ENCODE peak calls at places on chromosomes 13 and 19, in ten cellular contexts. One of them, this sample, is unnamed.

GRCh38 chr19:18954094-18954493 is 13.1 kb upstream of the HOMER3 start:
- DNase-seq in GM06990: no peak
- DNase-seq in CD8-positive, alpha-beta memory T cell: no peak
- DNase-seq in NCI-H146: no peak
- DNase-seq in amygdala: no peak
- DNase-seq in neural progenitor cell: no peak
- DNase-seq in brain microvascular endothelial cell: no peak
- DNase-seq in activated CD4-positive, alpha-beta T cell treated with anti-CD3 and anti-CD28 coated beads, Interleukin-2, amount 50 U/mL, for 48 hours: no peak
- DNase-seq in GM03348: no peak
- DNase-seq in stimulated activated CD4-positive, alpha-beta T cell treated with anti-CD3 and anti-CD28 coated beads, Interleukin-15, amount 100 ng/mL, for 24 hours: no peak
- DNase-seq in this sample: no peak

GRCh38 chr13:35530147-35530546 is 53.7 kb upstream of the MAB21L1 start:
- DNase-seq in GM06990: no peak
- DNase-seq in CD8-positive, alpha-beta memory T cell: no peak
- DNase-seq in NCI-H146: peak
- DNase-seq in amygdala: no peak
- DNase-seq in neural progenitor cell: no peak
- DNase-seq in brain microvascular endothelial cell: no peak
- DNase-seq in activated CD4-positive, alpha-beta T cell treated with anti-CD3 and anti-CD28 coated beads, Interleukin-2, amount 50 U/mL, for 48 hours: no peak
- DNase-seq in GM03348: no peak
- DNase-seq in stimulated activated CD4-positive, alpha-beta T cell treated with anti-CD3 and anti-CD28 coated beads, Interleukin-15, amount 100 ng/mL, for 24 hours: no peak
- DNase-seq in this sample: no peak

GRCh38 chr19:9431475-9431874 is 3.9 kb downstream of the ZNF266 start:
- DNase-seq in GM06990: no peak
- DNase-seq in CD8-positive, alpha-beta memory T cell: peak
- DNase-seq in NCI-H146: peak
- DNase-seq in amygdala: no peak
- DNase-seq in neural progenitor cell: peak
- DNase-seq in brain microvascular endothelial cell: peak
- DNase-seq in activated CD4-positive, alpha-beta T cell treated with anti-CD3 and anti-CD28 coated beads, Interleukin-2, amount 50 U/mL, for 48 hours: peak
- DNase-seq in GM03348: no peak
- DNase-seq in stimulated activated CD4-positive, alpha-beta T cell treated with anti-CD3 and anti-CD28 coated beads, Interleukin-15, amount 100 ng/mL, for 24 hours: peak
- DNase-seq in this sample: no peak

GRCh38 chr19:31110331-31110730 is 238.9 kb downstream of the TSHZ3 start:
- DNase-seq in GM06990: no peak
- DNase-seq in CD8-positive, alpha-beta memory T cell: no peak
- DNase-seq in NCI-H146: no peak
- DNase-seq in amygdala: no peak
- DNase-seq in neural progenitor cell: peak
- DNase-seq in brain microvascular endothelial cell: no peak
- DNase-seq in activated CD4-positive, alpha-beta T cell treated with anti-CD3 and anti-CD28 coated beads, Interleukin-2, amount 50 U/mL, for 48 hours: peak
- DNase-seq in GM03348: peak
- DNase-seq in stimulated activated CD4-positive, alpha-beta T cell treated with anti-CD3 and anti-CD28 coated beads, Interleukin-15, amount 100 ng/mL, for 24 hours: peak
- DNase-seq in this sample: no peak

GRCh38 chr19:12833418-12833746 is 997 bp downstream of the RTBDN start:
- DNase-seq in GM06990: no peak
- DNase-seq in CD8-positive, alpha-beta memory T cell: no peak
- DNase-seq in NCI-H146: no peak
- DNase-seq in amygdala: no peak
- DNase-seq in neural progenitor cell: no peak
- DNase-seq in brain microvascular endothelial cell: no peak
- DNase-seq in activated CD4-positive, alpha-beta T cell treated with anti-CD3 and anti-CD28 coated beads, Interleukin-2, amount 50 U/mL, for 48 hours: no peak
- DNase-seq in GM03348: no peak
- DNase-seq in stimulated activated CD4-positive, alpha-beta T cell treated with anti-CD3 and anti-CD28 coated beads, Interleukin-15, amount 100 ng/mL, for 24 hours: no peak
- DNase-seq in this sample: no peak

GRCh38 chr19:35112995-35113693 is 2.5 kb upstream of the FXYD3 start:
- DNase-seq in GM06990: no peak
- DNase-seq in CD8-positive, alpha-beta memory T cell: no peak
- DNase-seq in NCI-H146: no peak
- DNase-seq in amygdala: no peak
- DNase-seq in neural progenitor cell: no peak
- DNase-seq in brain microvascular endothelial cell: no peak
- DNase-seq in activated CD4-positive, alpha-beta T cell treated with anti-CD3 and anti-CD28 coated beads, Interleukin-2, amount 50 U/mL, for 48 hours: no peak
- DNase-seq in GM03348: no peak
- DNase-seq in stimulated activated CD4-positive, alpha-beta T cell treated with anti-CD3 and anti-CD28 coated beads, Interleukin-15, amount 100 ng/mL, for 24 hours: no peak
- DNase-seq in this sample: no peak

GRCh38 chr13:69485991-69486592 is 621.5 kb upstream of the ATXN8OS start:
- DNase-seq in GM06990: no peak
- DNase-seq in CD8-positive, alpha-beta memory T cell: no peak
- DNase-seq in NCI-H146: no peak
- DNase-seq in amygdala: no peak
- DNase-seq in neural progenitor cell: no peak
- DNase-seq in brain microvascular endothelial cell: no peak
- DNase-seq in activated CD4-positive, alpha-beta T cell treated with anti-CD3 and anti-CD28 coated beads, Interleukin-2, amount 50 U/mL, for 48 hours: no peak
- DNase-seq in GM03348: no peak
- DNase-seq in stimulated activated CD4-positive, alpha-beta T cell treated with anti-CD3 and anti-CD28 coated beads, Interleukin-15, amount 100 ng/mL, for 24 hours: no peak
- DNase-seq in this sample: no peak

GRCh38 chr13:25874907-25875306 is 176.9 kb downstream of the SHISA2 start:
- DNase-seq in GM06990: no peak
- DNase-seq in CD8-positive, alpha-beta memory T cell: peak
- DNase-seq in NCI-H146: no peak
- DNase-seq in amygdala: no peak
- DNase-seq in neural progenitor cell: no peak
- DNase-seq in brain microvascular endothelial cell: no peak
- DNase-seq in activated CD4-positive, alpha-beta T cell treated with anti-CD3 and anti-CD28 coated beads, Interleukin-2, amount 50 U/mL, for 48 hours: peak
- DNase-seq in GM03348: no peak
- DNase-seq in stimulated activated CD4-positive, alpha-beta T cell treated with anti-CD3 and anti-CD28 coated beads, Interleukin-15, amount 100 ng/mL, for 24 hours: peak
- DNase-seq in this sample: no peak

GRCh38 chr13:21657538-21657937 is 13.3 kb upstream of the FGF9 start:
- DNase-seq in GM06990: no peak
- DNase-seq in CD8-positive, alpha-beta memory T cell: no peak
- DNase-seq in NCI-H146: no peak
- DNase-seq in amygdala: no peak
- DNase-seq in neural progenitor cell: no peak
- DNase-seq in brain microvascular endothelial cell: peak
- DNase-seq in activated CD4-positive, alpha-beta T cell treated with anti-CD3 and anti-CD28 coated beads, Interleukin-2, amount 50 U/mL, for 48 hours: no peak
- DNase-seq in GM03348: peak
- DNase-seq in stimulated activated CD4-positive, alpha-beta T cell treated with anti-CD3 and anti-CD28 coated beads, Interleukin-15, amount 100 ng/mL, for 24 hours: no peak
- DNase-seq in this sample: no peak

GRCh38 chr13:20814224-20814910 is 40.6 kb upstream of the EEF1AKMT1 start:
- DNase-seq in GM06990: no peak
- DNase-seq in CD8-positive, alpha-beta memory T cell: no peak
- DNase-seq in NCI-H146: no peak
- DNase-seq in amygdala: no peak
- DNase-seq in neural progenitor cell: no peak
- DNase-seq in brain microvascular endothelial cell: peak
- DNase-seq in activated CD4-positive, alpha-beta T cell treated with anti-CD3 and anti-CD28 coated beads, Interleukin-2, amount 50 U/mL, for 48 hours: no peak
- DNase-seq in GM03348: peak
- DNase-seq in stimulated activated CD4-positive, alpha-beta T cell treated with anti-CD3 and anti-CD28 coated beads, Interleukin-15, amount 100 ng/mL, for 24 hours: no peak
- DNase-seq in this sample: peak

GRCh38 chr13:47853236-47853635 is 147.8 kb downstream of the SUCLA2 start:
- DNase-seq in GM06990: no peak
- DNase-seq in CD8-positive, alpha-beta memory T cell: no peak
- DNase-seq in NCI-H146: no peak
- DNase-seq in amygdala: no peak
- DNase-seq in neural progenitor cell: no peak
- DNase-seq in brain microvascular endothelial cell: peak
- DNase-seq in activated CD4-positive, alpha-beta T cell treated with anti-CD3 and anti-CD28 coated beads, Interleukin-2, amount 50 U/mL, for 48 hours: no peak
- DNase-seq in GM03348: peak
- DNase-seq in stimulated activated CD4-positive, alpha-beta T cell treated with anti-CD3 and anti-CD28 coated beads, Interleukin-15, amount 100 ng/mL, for 24 hours: no peak
- DNase-seq in this sample: no peak

GRCh38 chr13:112261924-112262323 is 114.2 kb upstream of the SPACA7 start:
- DNase-seq in GM06990: no peak
- DNase-seq in CD8-positive, alpha-beta memory T cell: no peak
- DNase-seq in NCI-H146: no peak
- DNase-seq in amygdala: no peak
- DNase-seq in neural progenitor cell: no peak
- DNase-seq in brain microvascular endothelial cell: no peak
- DNase-seq in activated CD4-positive, alpha-beta T cell treated with anti-CD3 and anti-CD28 coated beads, Interleukin-2, amount 50 U/mL, for 48 hours: no peak
- DNase-seq in GM03348: peak
- DNase-seq in stimulated activated CD4-positive, alpha-beta T cell treated with anti-CD3 and anti-CD28 coated beads, Interleukin-15, amount 100 ng/mL, for 24 hours: no peak
- DNase-seq in this sample: no peak

GRCh38 chr19:53545271-53546065 is 7.5 kb downstream of the ZNF331 start:
- DNase-seq in GM06990: no peak
- DNase-seq in CD8-positive, alpha-beta memory T cell: no peak
- DNase-seq in NCI-H146: no peak
- DNase-seq in amygdala: no peak
- DNase-seq in neural progenitor cell: no peak
- DNase-seq in brain microvascular endothelial cell: peak
- DNase-seq in activated CD4-positive, alpha-beta T cell treated with anti-CD3 and anti-CD28 coated beads, Interleukin-2, amount 50 U/mL, for 48 hours: no peak
- DNase-seq in GM03348: peak
- DNase-seq in stimulated activated CD4-positive, alpha-beta T cell treated with anti-CD3 and anti-CD28 coated beads, Interleukin-15, amount 100 ng/mL, for 24 hours: no peak
- DNase-seq in this sample: no peak

GRCh38 chr19:40962460-40962961 is 28.6 kb upstream of the CYP2B6 start:
- DNase-seq in GM06990: no peak
- DNase-seq in CD8-positive, alpha-beta memory T cell: no peak
- DNase-seq in NCI-H146: no peak
- DNase-seq in amygdala: no peak
- DNase-seq in neural progenitor cell: no peak
- DNase-seq in brain microvascular endothelial cell: peak
- DNase-seq in activated CD4-positive, alpha-beta T cell treated with anti-CD3 and anti-CD28 coated beads, Interleukin-2, amount 50 U/mL, for 48 hours: no peak
- DNase-seq in GM03348: no peak
- DNase-seq in stimulated activated CD4-positive, alpha-beta T cell treated with anti-CD3 and anti-CD28 coated beads, Interleukin-15, amount 100 ng/mL, for 24 hours: no peak
- DNase-seq in this sample: no peak

GRCh38 chr13:48304132-48304876 is 753 bp downstream of the RB1 start:
- DNase-seq in GM06990: peak
- DNase-seq in CD8-positive, alpha-beta memory T cell: peak
- DNase-seq in NCI-H146: peak
- DNase-seq in amygdala: no peak
- DNase-seq in neural progenitor cell: peak
- DNase-seq in brain microvascular endothelial cell: peak
- DNase-seq in activated CD4-positive, alpha-beta T cell treated with anti-CD3 and anti-CD28 coated beads, Interleukin-2, amount 50 U/mL, for 48 hours: peak
- DNase-seq in GM03348: peak
- DNase-seq in stimulated activated CD4-positive, alpha-beta T cell treated with anti-CD3 and anti-CD28 coated beads, Interleukin-15, amount 100 ng/mL, for 24 hours: no peak
- DNase-seq in this sample: no peak

GRCh38 chr13:76808927-76809326 is 77.3 kb downstream of the KCTD12 start:
- DNase-seq in GM06990: no peak
- DNase-seq in CD8-positive, alpha-beta memory T cell: no peak
- DNase-seq in NCI-H146: no peak
- DNase-seq in amygdala: no peak
- DNase-seq in neural progenitor cell: no peak
- DNase-seq in brain microvascular endothelial cell: no peak
- DNase-seq in activated CD4-positive, alpha-beta T cell treated with anti-CD3 and anti-CD28 coated beads, Interleukin-2, amount 50 U/mL, for 48 hours: no peak
- DNase-seq in GM03348: no peak
- DNase-seq in stimulated activated CD4-positive, alpha-beta T cell treated with anti-CD3 and anti-CD28 coated beads, Interleukin-15, amount 100 ng/mL, for 24 hours: no peak
- DNase-seq in this sample: no peak

GRCh38 chr13:113413178-113413897 is 40.0 kb downstream of the ADPRHL1 start:
- DNase-seq in GM06990: no peak
- DNase-seq in CD8-positive, alpha-beta memory T cell: no peak
- DNase-seq in NCI-H146: no peak
- DNase-seq in amygdala: no peak
- DNase-seq in neural progenitor cell: no peak
- DNase-seq in brain microvascular endothelial cell: no peak
- DNase-seq in activated CD4-positive, alpha-beta T cell treated with anti-CD3 and anti-CD28 coated beads, Interleukin-2, amount 50 U/mL, for 48 hours: no peak
- DNase-seq in GM03348: no peak
- DNase-seq in stimulated activated CD4-positive, alpha-beta T cell treated with anti-CD3 and anti-CD28 coated beads, Interleukin-15, amount 100 ng/mL, for 24 hours: no peak
- DNase-seq in this sample: no peak

GRCh38 chr19:17929056-17929455 is 3.8 kb upstream of the CCDC124 start:
- DNase-seq in GM06990: peak
- DNase-seq in CD8-positive, alpha-beta memory T cell: no peak
- DNase-seq in NCI-H146: no peak
- DNase-seq in amygdala: no peak
- DNase-seq in neural progenitor cell: no peak
- DNase-seq in brain microvascular endothelial cell: no peak
- DNase-seq in activated CD4-positive, alpha-beta T cell treated with anti-CD3 and anti-CD28 coated beads, Interleukin-2, amount 50 U/mL, for 48 hours: no peak
- DNase-seq in GM03348: no peak
- DNase-seq in stimulated activated CD4-positive, alpha-beta T cell treated with anti-CD3 and anti-CD28 coated beads, Interleukin-15, amount 100 ng/mL, for 24 hours: no peak
- DNase-seq in this sample: no peak

GRCh38 chr19:55248704-55249103 is 10.1 kb downstream of the PPP6R1 start:
- DNase-seq in GM06990: no peak
- DNase-seq in CD8-positive, alpha-beta memory T cell: no peak
- DNase-seq in NCI-H146: no peak
- DNase-seq in amygdala: no peak
- DNase-seq in neural progenitor cell: no peak
- DNase-seq in brain microvascular endothelial cell: no peak
- DNase-seq in activated CD4-positive, alpha-beta T cell treated with anti-CD3 and anti-CD28 coated beads, Interleukin-2, amount 50 U/mL, for 48 hours: no peak
- DNase-seq in GM03348: no peak
- DNase-seq in stimulated activated CD4-positive, alpha-beta T cell treated with anti-CD3 and anti-CD28 coated beads, Interleukin-15, amount 100 ng/mL, for 24 hours: no peak
- DNase-seq in this sample: no peak

GRCh38 chr19:8738377-8738776 is 16.9 kb downstream of the OR2Z1 start:
- DNase-seq in GM06990: no peak
- DNase-seq in CD8-positive, alpha-beta memory T cell: no peak
- DNase-seq in NCI-H146: no peak
- DNase-seq in amygdala: no peak
- DNase-seq in neural progenitor cell: no peak
- DNase-seq in brain microvascular endothelial cell: no peak
- DNase-seq in activated CD4-positive, alpha-beta T cell treated with anti-CD3 and anti-CD28 coated beads, Interleukin-2, amount 50 U/mL, for 48 hours: no peak
- DNase-seq in GM03348: no peak
- DNase-seq in stimulated activated CD4-positive, alpha-beta T cell treated with anti-CD3 and anti-CD28 coated beads, Interleukin-15, amount 100 ng/mL, for 24 hours: no peak
- DNase-seq in this sample: no peak

GRCh38 chr19:49151339-49152217 is 3.6 kb downstream of the HRC start:
- DNase-seq in GM06990: no peak
- DNase-seq in CD8-positive, alpha-beta memory T cell: no peak
- DNase-seq in NCI-H146: peak
- DNase-seq in amygdala: no peak
- DNase-seq in neural progenitor cell: peak
- DNase-seq in brain microvascular endothelial cell: no peak
- DNase-seq in activated CD4-positive, alpha-beta T cell treated with anti-CD3 and anti-CD28 coated beads, Interleukin-2, amount 50 U/mL, for 48 hours: peak
- DNase-seq in GM03348: peak
- DNase-seq in stimulated activated CD4-positive, alpha-beta T cell treated with anti-CD3 and anti-CD28 coated beads, Interleukin-15, amount 100 ng/mL, for 24 hours: peak
- DNase-seq in this sample: peak

GRCh38 chr19:31099470-31100190 is 249.6 kb downstream of the TSHZ3 start:
- DNase-seq in GM06990: no peak
- DNase-seq in CD8-positive, alpha-beta memory T cell: no peak
- DNase-seq in NCI-H146: no peak
- DNase-seq in amygdala: no peak
- DNase-seq in neural progenitor cell: peak
- DNase-seq in brain microvascular endothelial cell: no peak
- DNase-seq in activated CD4-positive, alpha-beta T cell treated with anti-CD3 and anti-CD28 coated beads, Interleukin-2, amount 50 U/mL, for 48 hours: no peak
- DNase-seq in GM03348: peak
- DNase-seq in stimulated activated CD4-positive, alpha-beta T cell treated with anti-CD3 and anti-CD28 coated beads, Interleukin-15, amount 100 ng/mL, for 24 hours: no peak
- DNase-seq in this sample: no peak

GRCh38 chr13:97068964-97069815 is 74.9 kb upstream of the OXGR1 start:
- DNase-seq in GM06990: no peak
- DNase-seq in CD8-positive, alpha-beta memory T cell: no peak
- DNase-seq in NCI-H146: peak
- DNase-seq in amygdala: no peak
- DNase-seq in neural progenitor cell: no peak
- DNase-seq in brain microvascular endothelial cell: no peak
- DNase-seq in activated CD4-positive, alpha-beta T cell treated with anti-CD3 and anti-CD28 coated beads, Interleukin-2, amount 50 U/mL, for 48 hours: no peak
- DNase-seq in GM03348: no peak
- DNase-seq in stimulated activated CD4-positive, alpha-beta T cell treated with anti-CD3 and anti-CD28 coated beads, Interleukin-15, amount 100 ng/mL, for 24 hours: no peak
- DNase-seq in this sample: no peak

GRCh38 chr13:23921451-23921888 is 24.2 kb upstream of the C1QTNF9B start:
- DNase-seq in GM06990: no peak
- DNase-seq in CD8-positive, alpha-beta memory T cell: peak
- DNase-seq in NCI-H146: peak
- DNase-seq in amygdala: no peak
- DNase-seq in neural progenitor cell: peak
- DNase-seq in brain microvascular endothelial cell: peak
- DNase-seq in activated CD4-positive, alpha-beta T cell treated with anti-CD3 and anti-CD28 coated beads, Interleukin-2, amount 50 U/mL, for 48 hours: no peak
- DNase-seq in GM03348: peak
- DNase-seq in stimulated activated CD4-positive, alpha-beta T cell treated with anti-CD3 and anti-CD28 coated beads, Interleukin-15, amount 100 ng/mL, for 24 hours: no peak
- DNase-seq in this sample: peak